ENCODE peak calls at places on chromosomes 3 and 15, in eight cellular contexts. R is neuronal stem cell; S is CD8-positive, alpha-beta T cell; E is CD8-positive, alpha-beta memory T cell; U is stomach; X is OCI-LY7; K is thoracic aorta; P is pancreas. M is an unnamed sample.

GRCh38 chr3:176416870-176417269 is 780.4 kb downstream of the TBL1XR1 start:
- DNase-seq in E (no peak), U (no peak), R (no peak), S (no peak), P (no peak), K (no peak), X (no peak), M (no peak)

GRCh38 chr3:36060950-36061349 is 319.4 kb upstream of the STAC start:
- DNase-seq in K (no peak), R (no peak), U (no peak), S (no peak), P (no peak), X (no peak), E (no peak), M (no peak)

GRCh38 chr15:74843891-74844299 is 939 bp upstream of the ULK3 start:
- DNase-seq in R (no peak), E (no peak), U (no peak), K (no peak), S (no peak), X (no peak), P (no peak), M (peak)

GRCh38 chr15:59203026-59203425 is 3.6 kb upstream of the LDHAL6B start:
- DNase-seq in P (no peak), U (no peak), E (no peak), S (no peak), K (no peak), X (no peak), R (no peak), M (no peak)

GRCh38 chr3:24607281-24607680 is 112.6 kb upstream of the THRB start:
- DNase-seq in U (no peak), X (no peak), K (no peak), E (no peak), P (no peak), S (no peak), R (no peak), M (no peak)

GRCh38 chr15:45333550-45333949 is 44.8 kb downstream of the GATM start:
- DNase-seq in P (no peak), S (no peak), E (no peak), K (no peak), X (no peak), U (peak), R (no peak), M (peak)

GRCh38 chr15:75454471-75455418 is 3.3 kb upstream of the SIN3A start:
- DNase-seq in U (peak), E (peak), P (peak), R (peak), S (peak), X (peak), K (no peak), M (peak)

GRCh38 chr3:56467801-56468183 is 475 bp downstream of the ERC2 start:
- DNase-seq in S (no peak), R (peak), U (no peak), X (no peak), E (no peak), K (no peak), P (peak), M (peak)

GRCh38 chr15:73927003-73927475 is 777 bp downstream of the LOXL1 start:
- DNase-seq in R (no peak), P (peak), U (peak), X (no peak), E (no peak), S (no peak), K (no peak), M (peak)

GRCh38 chr3:114714237-114714636 is 420.4 kb downstream of the TIGIT start:
- DNase-seq in P (no peak), U (no peak), R (peak), S (no peak), E (no peak), X (no peak), K (no peak), M (no peak)

GRCh38 chr3:69867941-69868505 is 128.8 kb downstream of the MITF start:
- DNase-seq in R (no peak), U (no peak), X (no peak), E (no peak), K (no peak), S (no peak), P (no peak), M (no peak)

GRCh38 chr3:74287557-74287956 is 326.9 kb downstream of the CNTN3 start:
- DNase-seq in S (no peak), K (no peak), X (no peak), P (no peak), R (no peak), U (no peak), E (no peak), M (no peak)

GRCh38 chr15:66004618-66005262 is 135.4 kb downstream of the RAB11A start:
- DNase-seq in P (no peak), S (no peak), U (no peak), X (peak), R (peak), E (no peak), K (no peak), M (no peak)

GRCh38 chr3:157131861-157132260 is 28.1 kb downstream of the CCNL1 start:
- DNase-seq in K (no peak), E (no peak), R (no peak), X (no peak), U (no peak), S (no peak), P (no peak), M (no peak)

GRCh38 chr3:135655328-135655727 is 310.2 kb upstream of the PPP2R3A start:
- DNase-seq in E (no peak), P (no peak), X (no peak), K (no peak), U (no peak), R (no peak), S (no peak), M (no peak)

GRCh38 chr3:127961124-127961523 is 46.1 kb downstream of the KBTBD12 start:
- DNase-seq in S (no peak), K (no peak), P (no peak), R (no peak), U (no peak), E (no peak), X (no peak), M (no peak)

GRCh38 chr3:158354713-158355112 is 216.3 kb upstream of the MLF1 start:
- DNase-seq in R (no peak), S (no peak), U (no peak), E (no peak), P (no peak), X (no peak), K (no peak), M (no peak)

GRCh38 chr3:116614795-116615362 is 94.7 kb upstream of the TUSC7 start:
- DNase-seq in E (no peak), R (no peak), S (no peak), K (no peak), U (no peak), P (no peak), X (peak), M (no peak)

GRCh38 chr3:111608378-111608777 is 13.2 kb upstream of the ZBED2 start:
- DNase-seq in E (no peak), R (no peak), X (no peak), S (no peak), K (no peak), U (no peak), P (no peak), M (no peak)
- H3K27ac ChIP-seq in E (no peak), R (no peak), X (no peak), S (no peak), K (no peak), U (no peak), P (no peak), M (no peak)

DNA sequence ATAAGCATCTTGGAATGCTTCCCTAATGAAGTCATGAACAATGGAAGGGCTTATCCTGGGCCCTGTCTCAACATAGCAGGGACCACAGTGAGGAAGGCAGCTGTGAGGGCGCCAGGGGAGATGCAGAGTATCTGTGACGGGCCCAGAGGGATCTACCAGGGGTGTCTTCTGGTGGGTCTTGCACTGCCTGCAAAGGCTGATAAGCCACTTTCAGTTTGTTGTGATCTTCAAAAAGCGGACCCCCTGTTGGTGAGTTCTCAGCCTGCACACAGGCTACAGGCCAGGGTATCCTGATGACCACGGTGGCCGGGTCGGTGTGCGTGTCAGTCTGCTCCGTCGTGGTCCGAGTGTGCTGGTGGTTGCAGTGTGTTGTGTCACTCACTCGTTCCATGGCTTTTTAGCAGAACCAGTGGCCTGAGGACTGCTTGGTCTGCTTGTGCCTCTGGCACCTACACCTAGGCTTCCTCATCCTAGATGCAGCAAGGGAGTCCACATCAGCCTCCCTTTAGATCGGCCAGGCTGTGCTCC is 46.8 kb downstream of the CHDH start:
- DNase-seq in U (no peak), X (no peak), K (no peak), R (no peak), E (no peak), P (no peak), S (no peak), M (no peak)
- H3K4me3 ChIP-seq in U (no peak), X (no peak), K (no peak), R (no peak), E (no peak), P (no peak), S (no peak), M (no peak)

GRCh38 chr3:50587806-50588758 is 18.8 kb downstream of the HEMK1 start:
- DNase-seq in K (no peak), P (no peak), X (no peak), E (no peak), U (no peak), S (no peak), R (no peak), M (no peak)
- H3K27ac ChIP-seq in K (no peak), P (no peak), X (no peak), E (peak), U (no peak), S (no peak), R (no peak), M (no peak)

GRCh38 chr15:89654847-89655805 is at the start of gene KIF7:
- DNase-seq in R (peak), U (peak), K (no peak), X (no peak), E (no peak), S (no peak), P (peak), M (no peak)

GRCh38 chr15:89652666-89653065 is 2.6 kb downstream of the KIF7 start:
- DNase-seq in S (no peak), U (no peak), E (no peak), P (peak), K (no peak), R (no peak), X (no peak), M (no peak)

GRCh38 chr15:89656116-89656815 is 999 bp upstream of the KIF7 start:
- DNase-seq in K (no peak), P (no peak), U (no peak), R (no peak), S (no peak), E (no peak), X (no peak), M (no peak)

GRCh38 chr15:89653578-89653977 is 1.7 kb downstream of the KIF7 start:
- DNase-seq in R (no peak), P (no peak), S (no peak), K (no peak), E (no peak), X (no peak), U (no peak), M (no peak)

GRCh38 chr15:89654311-89654761 is 931 bp downstream of the KIF7 start:
- DNase-seq in E (no peak), R (no peak), P (peak), S (no peak), K (no peak), X (no peak), U (no peak), M (no peak)
- H3K4me3 ChIP-seq in E (no peak), R (peak), P (no peak), S (peak), K (peak), X (no peak), U (peak), M (peak)

M was measured in kidney.